ENCODE peak calls at places on chromosomes 11 and 22, in eight cellular contexts. One of them, this sample, is unnamed.

GRCh38 chr11:45530776-45531175 is 134.6 kb downstream of the CHST1 start:
- DNase-seq in RWPE2: no peak
- DNase-seq in suprapubic skin: no peak
- DNase-seq in HFF-Myc: no peak
- DNase-seq in CD8-positive, alpha-beta T cell: no peak
- DNase-seq in AG10803: no peak
- DNase-seq in upper lobe of right lung: no peak
- DNase-seq in neuronal stem cell: no peak
- DNase-seq in this sample: no peak

GRCh38 chr22:22578702-22579424 is 19.8 kb upstream of the PRAME start:
- DNase-seq in RWPE2: no peak
- DNase-seq in suprapubic skin: no peak
- DNase-seq in HFF-Myc: no peak
- DNase-seq in CD8-positive, alpha-beta T cell: no peak
- DNase-seq in AG10803: peak
- DNase-seq in upper lobe of right lung: no peak
- DNase-seq in neuronal stem cell: no peak
- DNase-seq in this sample: peak

GRCh38 chr11:85923455-85923854 is 68.3 kb downstream of the CCDC83 start:
- DNase-seq in RWPE2: no peak
- DNase-seq in suprapubic skin: no peak
- DNase-seq in HFF-Myc: no peak
- DNase-seq in CD8-positive, alpha-beta T cell: no peak
- DNase-seq in AG10803: no peak
- DNase-seq in upper lobe of right lung: no peak
- DNase-seq in neuronal stem cell: no peak
- DNase-seq in this sample: no peak

GRCh38 chr11:44150395-44150794 is 54.9 kb downstream of the EXT2 start:
- DNase-seq in RWPE2: no peak
- DNase-seq in suprapubic skin: no peak
- DNase-seq in HFF-Myc: no peak
- DNase-seq in CD8-positive, alpha-beta T cell: no peak
- DNase-seq in AG10803: no peak
- DNase-seq in upper lobe of right lung: no peak
- DNase-seq in neuronal stem cell: no peak
- DNase-seq in this sample: no peak

GRCh38 chr11:2325123-2325522 is 23.3 kb downstream of the TSPAN32 start:
- DNase-seq in RWPE2: no peak
- DNase-seq in suprapubic skin: peak
- DNase-seq in HFF-Myc: no peak
- DNase-seq in CD8-positive, alpha-beta T cell: no peak
- DNase-seq in AG10803: no peak
- DNase-seq in upper lobe of right lung: peak
- DNase-seq in neuronal stem cell: no peak
- DNase-seq in this sample: no peak

GRCh38 chr11:64644348-64645242 is 53.6 kb downstream of the SLC22A12 start:
- DNase-seq in RWPE2: no peak
- DNase-seq in suprapubic skin: no peak
- DNase-seq in HFF-Myc: no peak
- DNase-seq in CD8-positive, alpha-beta T cell: no peak
- DNase-seq in AG10803: no peak
- DNase-seq in upper lobe of right lung: no peak
- DNase-seq in neuronal stem cell: no peak
- DNase-seq in this sample: no peak

GRCh38 chr11:5486421-5486820 is 2.1 kb upstream of the OR52D1 start:
- DNase-seq in RWPE2: no peak
- DNase-seq in suprapubic skin: no peak
- DNase-seq in HFF-Myc: no peak
- DNase-seq in CD8-positive, alpha-beta T cell: no peak
- DNase-seq in AG10803: no peak
- DNase-seq in upper lobe of right lung: no peak
- DNase-seq in neuronal stem cell: no peak
- DNase-seq in this sample: no peak

GRCh38 chr22:42621505-42622002 is 6.9 kb upstream of the POLDIP3 start:
- DNase-seq in RWPE2: no peak
- DNase-seq in suprapubic skin: peak
- DNase-seq in HFF-Myc: peak
- DNase-seq in CD8-positive, alpha-beta T cell: peak
- DNase-seq in AG10803: peak
- DNase-seq in upper lobe of right lung: peak
- DNase-seq in neuronal stem cell: peak
- DNase-seq in this sample: peak

GRCh38 chr11:66992041-66992440 is 16.9 kb downstream of the C11orf86 start:
- DNase-seq in RWPE2: no peak
- DNase-seq in suprapubic skin: no peak
- DNase-seq in HFF-Myc: no peak
- DNase-seq in CD8-positive, alpha-beta T cell: no peak
- DNase-seq in AG10803: no peak
- DNase-seq in upper lobe of right lung: no peak
- DNase-seq in neuronal stem cell: no peak
- DNase-seq in this sample: no peak

GRCh38 chr11:21654091-21654490 is 538.8 kb upstream of the ANO5 start:
- DNase-seq in RWPE2: no peak
- DNase-seq in suprapubic skin: no peak
- DNase-seq in HFF-Myc: no peak
- DNase-seq in CD8-positive, alpha-beta T cell: no peak
- DNase-seq in AG10803: no peak
- DNase-seq in upper lobe of right lung: no peak
- DNase-seq in neuronal stem cell: peak
- DNase-seq in this sample: no peak

GRCh38 chr11:40376346-40376745 is 1083.1 kb downstream of the LRRC4C start:
- DNase-seq in RWPE2: no peak
- DNase-seq in suprapubic skin: no peak
- DNase-seq in HFF-Myc: peak
- DNase-seq in CD8-positive, alpha-beta T cell: no peak
- DNase-seq in AG10803: peak
- DNase-seq in upper lobe of right lung: no peak
- DNase-seq in neuronal stem cell: no peak
- DNase-seq in this sample: no peak

GRCh38 chr22:44128961-44129613 is 51.6 kb upstream of the PARVG start:
- DNase-seq in RWPE2: no peak
- DNase-seq in suprapubic skin: no peak
- DNase-seq in HFF-Myc: no peak
- DNase-seq in CD8-positive, alpha-beta T cell: no peak
- DNase-seq in AG10803: no peak
- DNase-seq in upper lobe of right lung: peak
- DNase-seq in neuronal stem cell: no peak
- DNase-seq in this sample: no peak

GRCh38 chr11:44524751-44525171 is 40.7 kb upstream of the CD82 start:
- DNase-seq in RWPE2: no peak
- DNase-seq in suprapubic skin: no peak
- DNase-seq in HFF-Myc: no peak
- DNase-seq in CD8-positive, alpha-beta T cell: no peak
- DNase-seq in AG10803: no peak
- DNase-seq in upper lobe of right lung: no peak
- DNase-seq in neuronal stem cell: no peak
- DNase-seq in this sample: no peak

GRCh38 chr11:26764825-26765224 is 43.0 kb upstream of the SLC5A12 start:
- DNase-seq in RWPE2: no peak
- DNase-seq in suprapubic skin: no peak
- DNase-seq in HFF-Myc: no peak
- DNase-seq in CD8-positive, alpha-beta T cell: no peak
- DNase-seq in AG10803: no peak
- DNase-seq in upper lobe of right lung: no peak
- DNase-seq in neuronal stem cell: no peak
- DNase-seq in this sample: no peak

GRCh38 chr11:1111545-1112212 is 37.0 kb downstream of the MUC2 start:
- DNase-seq in RWPE2: peak
- DNase-seq in suprapubic skin: peak
- DNase-seq in HFF-Myc: no peak
- DNase-seq in CD8-positive, alpha-beta T cell: no peak
- DNase-seq in AG10803: no peak
- DNase-seq in upper lobe of right lung: peak
- DNase-seq in neuronal stem cell: no peak
- DNase-seq in this sample: no peak

GRCh38 chr11:36492724-36493304 is 17.3 kb downstream of the TRAF6 start:
- DNase-seq in RWPE2: no peak
- DNase-seq in suprapubic skin: no peak
- DNase-seq in HFF-Myc: no peak
- DNase-seq in CD8-positive, alpha-beta T cell: no peak
- DNase-seq in AG10803: peak
- DNase-seq in upper lobe of right lung: no peak
- DNase-seq in neuronal stem cell: peak
- DNase-seq in this sample: no peak

GRCh38 chr11:106281455-106282173 is 204.2 kb downstream of the AASDHPPT start:
- DNase-seq in RWPE2: no peak
- DNase-seq in suprapubic skin: no peak
- DNase-seq in HFF-Myc: peak
- DNase-seq in CD8-positive, alpha-beta T cell: no peak
- DNase-seq in AG10803: peak
- DNase-seq in upper lobe of right lung: no peak
- DNase-seq in neuronal stem cell: no peak
- DNase-seq in this sample: no peak

GRCh38 chr11:2587976-2588748 is 111.6 kb downstream of the KCNQ1OT1 start:
- DNase-seq in RWPE2: no peak
- DNase-seq in suprapubic skin: no peak
- DNase-seq in HFF-Myc: no peak
- DNase-seq in CD8-positive, alpha-beta T cell: no peak
- DNase-seq in AG10803: no peak
- DNase-seq in upper lobe of right lung: peak
- DNase-seq in neuronal stem cell: no peak
- DNase-seq in this sample: no peak

GRCh38 chr11:1280116-1281035 is 29.1 kb downstream of the TOLLIP start:
- DNase-seq in RWPE2: no peak
- DNase-seq in suprapubic skin: no peak
- DNase-seq in HFF-Myc: no peak
- DNase-seq in CD8-positive, alpha-beta T cell: no peak
- DNase-seq in AG10803: no peak
- DNase-seq in upper lobe of right lung: no peak
- DNase-seq in neuronal stem cell: no peak
- DNase-seq in this sample: no peak

GRCh38 chr11:47395225-47396048 is 13.0 kb upstream of the SLC39A13 start:
- DNase-seq in RWPE2: peak
- DNase-seq in suprapubic skin: no peak
- DNase-seq in HFF-Myc: no peak
- DNase-seq in CD8-positive, alpha-beta T cell: no peak
- DNase-seq in AG10803: no peak
- DNase-seq in upper lobe of right lung: no peak
- DNase-seq in neuronal stem cell: no peak
- DNase-seq in this sample: no peak
- H3K4me3 ChIP-seq in RWPE2: no peak
- H3K4me3 ChIP-seq in suprapubic skin: peak
- H3K4me3 ChIP-seq in HFF-Myc: no peak
- H3K4me3 ChIP-seq in CD8-positive, alpha-beta T cell: peak
- H3K4me3 ChIP-seq in AG10803: no peak
- H3K4me3 ChIP-seq in upper lobe of right lung: peak
- H3K4me3 ChIP-seq in neuronal stem cell: no peak
- H3K4me3 ChIP-seq in this sample: no peak

DNA sequence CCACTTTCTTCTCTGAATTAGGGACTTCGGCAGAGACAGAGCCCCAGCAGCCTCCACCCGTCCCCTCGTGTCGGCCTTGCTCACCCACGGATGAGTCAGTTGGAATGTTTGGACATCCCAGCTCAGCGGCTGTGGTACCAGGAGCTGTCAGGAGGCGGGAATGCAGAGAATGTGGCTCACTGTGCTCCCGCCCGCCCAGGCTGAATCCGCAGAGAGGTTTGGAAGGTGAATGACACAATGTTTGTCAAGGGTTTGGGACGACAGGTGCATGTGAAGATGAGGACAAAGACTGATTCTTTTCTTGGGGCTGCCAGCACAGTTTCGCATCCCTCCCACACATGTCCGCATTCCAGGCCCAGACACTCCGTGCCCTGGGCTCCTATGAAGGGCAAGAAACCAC is 39.6 kb downstream of the LIF start:
- DNase-seq in RWPE2: peak
- DNase-seq in suprapubic skin: peak
- DNase-seq in HFF-Myc: peak
- DNase-seq in CD8-positive, alpha-beta T cell: no peak
- DNase-seq in AG10803: peak
- DNase-seq in upper lobe of right lung: no peak
- DNase-seq in neuronal stem cell: peak
- DNase-seq in this sample: peak
- H3K4me3 ChIP-seq in RWPE2: no peak
- H3K4me3 ChIP-seq in suprapubic skin: no peak
- H3K4me3 ChIP-seq in HFF-Myc: no peak
- H3K4me3 ChIP-seq in CD8-positive, alpha-beta T cell: no peak
- H3K4me3 ChIP-seq in AG10803: no peak
- H3K4me3 ChIP-seq in upper lobe of right lung: no peak
- H3K4me3 ChIP-seq in neuronal stem cell: no peak
- H3K4me3 ChIP-seq in this sample: no peak

GRCh38 chr11:28106351-28107043 is 1.5 kb downstream of the KIF18A start:
- DNase-seq in RWPE2: no peak
- DNase-seq in suprapubic skin: no peak
- DNase-seq in HFF-Myc: no peak
- DNase-seq in CD8-positive, alpha-beta T cell: no peak
- DNase-seq in AG10803: no peak
- DNase-seq in upper lobe of right lung: no peak
- DNase-seq in neuronal stem cell: no peak
- DNase-seq in this sample: no peak
- H3K4me3 ChIP-seq in RWPE2: peak
- H3K4me3 ChIP-seq in suprapubic skin: no peak
- H3K4me3 ChIP-seq in HFF-Myc: peak
- H3K4me3 ChIP-seq in CD8-positive, alpha-beta T cell: no peak
- H3K4me3 ChIP-seq in AG10803: peak
- H3K4me3 ChIP-seq in upper lobe of right lung: no peak
- H3K4me3 ChIP-seq in neuronal stem cell: peak
- H3K4me3 ChIP-seq in this sample: peak

GRCh38 chr11:12559011-12559410 is 115.2 kb upstream of the TEAD1 start:
- DNase-seq in RWPE2: no peak
- DNase-seq in suprapubic skin: no peak
- DNase-seq in HFF-Myc: no peak
- DNase-seq in CD8-positive, alpha-beta T cell: no peak
- DNase-seq in AG10803: no peak
- DNase-seq in upper lobe of right lung: no peak
- DNase-seq in neuronal stem cell: no peak
- DNase-seq in this sample: no peak

GRCh38 chr11:12554122-12554521 is 120.1 kb upstream of the TEAD1 start:
- DNase-seq in RWPE2: no peak
- DNase-seq in suprapubic skin: no peak
- DNase-seq in HFF-Myc: no peak
- DNase-seq in CD8-positive, alpha-beta T cell: no peak
- DNase-seq in AG10803: no peak
- DNase-seq in upper lobe of right lung: no peak
- DNase-seq in neuronal stem cell: no peak
- DNase-seq in this sample: no peak

GRCh38 chr11:12556788-12557384 is 117.3 kb upstream of the TEAD1 start:
- DNase-seq in RWPE2: no peak
- DNase-seq in suprapubic skin: no peak
- DNase-seq in HFF-Myc: peak
- DNase-seq in CD8-positive, alpha-beta T cell: no peak
- DNase-seq in AG10803: peak
- DNase-seq in upper lobe of right lung: no peak
- DNase-seq in neuronal stem cell: peak
- DNase-seq in this sample: peak

GRCh38 chr11:12552677-12553076 is 121.5 kb upstream of the TEAD1 start:
- DNase-seq in RWPE2: no peak
- DNase-seq in suprapubic skin: no peak
- DNase-seq in HFF-Myc: no peak
- DNase-seq in CD8-positive, alpha-beta T cell: no peak
- DNase-seq in AG10803: peak
- DNase-seq in upper lobe of right lung: no peak
- DNase-seq in neuronal stem cell: no peak
- DNase-seq in this sample: peak

DNA sequence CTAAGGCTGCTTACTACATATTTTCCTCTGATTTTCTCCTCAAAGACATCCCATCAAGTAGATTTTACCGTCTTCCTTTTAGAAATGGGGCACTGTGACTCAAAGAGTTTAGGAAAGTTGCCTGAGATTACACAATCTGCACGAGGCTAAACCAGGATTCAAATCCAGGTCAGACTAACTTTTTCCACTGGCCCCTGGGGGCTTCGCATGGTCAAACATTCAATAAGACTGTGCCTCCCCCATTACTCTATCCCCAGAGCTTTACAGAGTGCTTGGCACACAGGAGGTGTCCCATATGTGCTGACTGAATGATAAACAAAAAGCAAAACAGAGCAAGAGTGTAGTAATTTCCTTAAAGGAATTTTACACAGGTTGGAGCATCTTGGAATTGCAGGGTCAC is 118.1 kb upstream of the TEAD1 start:
- DNase-seq in RWPE2: no peak
- DNase-seq in suprapubic skin: no peak
- DNase-seq in HFF-Myc: no peak
- DNase-seq in CD8-positive, alpha-beta T cell: no peak
- DNase-seq in AG10803: peak
- DNase-seq in upper lobe of right lung: no peak
- DNase-seq in neuronal stem cell: no peak
- DNase-seq in this sample: no peak
- H3K4me3 ChIP-seq in RWPE2: no peak
- H3K4me3 ChIP-seq in suprapubic skin: no peak
- H3K4me3 ChIP-seq in HFF-Myc: no peak
- H3K4me3 ChIP-seq in CD8-positive, alpha-beta T cell: no peak
- H3K4me3 ChIP-seq in AG10803: peak
- H3K4me3 ChIP-seq in upper lobe of right lung: no peak
- H3K4me3 ChIP-seq in neuronal stem cell: no peak
- H3K4me3 ChIP-seq in this sample: no peak